ENCODE peak calls at places on chromosomes 2 and 18, in six cellular contexts. R is NCI-H2081; A is stimulated activated CD8-positive, alpha-beta memory T cell treated with anti-CD3 and anti-CD28 coated beads, Interleukin-15, amount 100 ng/mL, for 24 hours; I is spleen; J is A172; C is HuH-7.5. H is an unnamed sample.

GRCh38 chr2:240226672-240227537 is 86.4 kb upstream of the OTOS start:
- DNase-seq in R (no peak), A (no peak), I (peak; percentile 51), J (no peak), C (no peak), H (peak; percentile 33)

GRCh38 chr18:14074187-14074586 is 58.0 kb downstream of the ZNF519 start:
- DNase-seq in R (no peak), A (no peak), I (no peak), J (no peak), C (no peak), H (no peak)

GRCh38 chr2:204325468-204325867 is 219.8 kb upstream of the PARD3B start:
- DNase-seq in R (peak; percentile 75), A (no peak), I (no peak), J (peak; percentile 83), C (peak; percentile 51), H (peak; percentile 72)

GRCh38 chr18:46148810-46149209 is 44.6 kb downstream of the HAUS1 start:
- DNase-seq in R (peak; percentile 41), A (no peak), I (no peak), J (peak; percentile 52), C (no peak), H (peak; percentile 39)

GRCh38 chr18:43866696-43867095 is 589.4 kb upstream of the SYT4 start:
- DNase-seq in R (no peak), A (no peak), I (no peak), J (no peak), C (no peak), H (no peak)

GRCh38 chr2:180319586-180320405 is 312.7 kb upstream of the CWC22 start:
- DNase-seq in R (no peak), A (no peak), I (no peak), J (no peak), C (no peak), H (no peak)

GRCh38 chr2:121634354-121635307 is 14.6 kb downstream of the CLASP1 start:
- DNase-seq in R (peak; percentile 3), A (no peak), I (no peak), J (peak; percentile 59), C (no peak), H (peak; percentile 36)

GRCh38 chr18:23066060-23066459 is 69.2 kb upstream of the CABLES1 start:
- DNase-seq in R (no peak), A (no peak), I (no peak), J (no peak), C (no peak), H (no peak)

GRCh38 chr2:224195954-224196571 is 157.0 kb upstream of the SERPINE2 start:
- DNase-seq in R (no peak), A (no peak), I (no peak), J (no peak), C (no peak), H (no peak)

GRCh38 chr2:237626813-237627451 is 455 bp upstream of the LRRFIP1 start:
- DNase-seq in R (no peak), A (no peak), I (peak; percentile 76), J (no peak), C (peak; percentile 55), H (no peak)

GRCh38 chr2:126736133-126736874 is 80.3 kb downstream of the GYPC start:
- DNase-seq in R (no peak), A (no peak), I (no peak), J (peak; percentile 18), C (no peak), H (no peak)

GRCh38 chr2:48414980-48415764 is 114.8 kb upstream of the STON1 start:
- DNase-seq in R (peak; percentile 16), A (no peak), I (no peak), J (peak; percentile 13), C (peak; percentile 50), H (no peak)

GRCh38 chr2:201965550-201965949 is 68.1 kb upstream of the FZD7 start:
- DNase-seq in R (no peak), A (no peak), I (no peak), J (no peak), C (no peak), H (no peak)

GRCh38 chr2:146128216-146128615 is 1608.3 kb upstream of the ZEB2 start:
- DNase-seq in R (no peak), A (no peak), I (no peak), J (no peak), C (no peak), H (no peak)

GRCh38 chr2:220959391-220959802 is 612.7 kb downstream of the EPHA4 start:
- DNase-seq in R (peak; percentile 8), A (no peak), I (no peak), J (no peak), C (no peak), H (no peak)

GRCh38 chr18:28161608-28162599 is 15.0 kb downstream of the CDH2 start:
- DNase-seq in R (no peak), A (no peak), I (no peak), J (peak; percentile 52), C (no peak), H (no peak)

GRCh38 chr2:241029599-241030332 is 31.3 kb downstream of the SNED1 start:
- DNase-seq in R (no peak), A (no peak), I (peak; percentile 71), J (no peak), C (no peak), H (no peak)

GRCh38 chr2:100820346-100821254 is 661 bp downstream of the NPAS2 start:
- DNase-seq in R (no peak), A (no peak), I (no peak), J (no peak), C (peak; percentile 41), H (no peak)

GRCh38 chr2:26144031-26144430 is 28.9 kb upstream of the GAREM2 start:
- DNase-seq in R (peak; percentile 17), A (no peak), I (no peak), J (peak; percentile 55), C (no peak), H (no peak)

GRCh38 chr18:37253424-37254255 is 312.0 kb downstream of the CELF4 start:
- DNase-seq in R (no peak), A (no peak), I (peak; percentile 66), J (no peak), C (peak; percentile 76), H (peak; percentile 78)

GRCh38 chr18:59067873-59068272 is 71.8 kb upstream of the SEC11C start:
- DNase-seq in R (no peak), A (no peak), I (no peak), J (no peak), C (no peak), H (no peak)

GRCh38 chr2:188235364-188235763 is 56.3 kb upstream of the GULP1 start:
- DNase-seq in R (no peak), A (no peak), I (no peak), J (no peak), C (no peak), H (no peak)